ENCODE peak calls at places on chromosomes 6 and 20, in eight cellular contexts. S, J, X, R, K, E, Z and B are unnamed samples.

GRCh38 chr20:56934888-56935287 is 305.8 kb downstream of the TFAP2C start:
- DNase-seq in X (no peak), R (no peak), Z (no peak), K (no peak), J (no peak), E (no peak), S (no peak), B (no peak)

GRCh38 chr20:48679603-48680002 is 148.2 kb downstream of the PREX1 start:
- DNase-seq in J (peak), X (no peak), K (no peak), R (peak), E (peak), Z (no peak), S (no peak), B (no peak)

GRCh38 chr20:48686238-48687096 is 141.3 kb downstream of the PREX1 start:
- DNase-seq in X (no peak), K (peak), Z (peak), J (no peak), E (no peak), S (no peak), R (peak), B (no peak)

GRCh38 chr20:51640743-51641142 is 98.2 kb upstream of the NFATC2 start:
- DNase-seq in R (no peak), Z (no peak), K (no peak), S (no peak), J (no peak), E (no peak), X (no peak), B (no peak)

GRCh38 chr6:158548418-158549161 is 11.3 kb upstream of the TMEM181 start:
- DNase-seq in J (no peak), S (no peak), R (no peak), E (no peak), X (no peak), K (no peak), Z (no peak), B (no peak)

GRCh38 chr6:77055711-77056110 is 407.6 kb downstream of the HTR1B start:
- DNase-seq in X (no peak), S (no peak), K (no peak), R (no peak), Z (no peak), J (no peak), E (no peak), B (no peak)

GRCh38 chr6:82145926-82146452 is 101.6 kb downstream of the IBTK start:
- DNase-seq in S (no peak), X (peak), J (no peak), Z (no peak), R (no peak), K (no peak), E (no peak), B (no peak)

GRCh38 chr6:149861603-149862423 is 2.3 kb downstream of the LRP11 start:
- DNase-seq in R (no peak), Z (no peak), X (no peak), E (no peak), J (no peak), K (no peak), S (no peak), B (no peak)

GRCh38 chr6:37503486-37503980 is 3.8 kb upstream of the CCDC167 start:
- DNase-seq in S (no peak), X (no peak), R (no peak), E (no peak), J (peak), K (no peak), Z (no peak), B (no peak)

GRCh38 chr20:651713-652610 is 1.0 kb downstream of the SRXN1 start:
- DNase-seq in R (no peak), S (no peak), Z (no peak), J (peak), E (peak), K (no peak), X (no peak), B (no peak)

GRCh38 chr6:95357380-95358025 is 219.8 kb upstream of the MANEA start:
- DNase-seq in X (no peak), K (no peak), E (no peak), J (no peak), S (no peak), Z (no peak), R (no peak), B (no peak)

GRCh38 chr6:131995924-131996323 is 44.8 kb upstream of the CCN2 start:
- DNase-seq in X (peak), S (peak), J (no peak), K (no peak), R (no peak), E (peak), Z (no peak), B (peak)

GRCh38 chr20:63659370-63659769 is 1.3 kb downstream of the RTEL1 start:
- DNase-seq in S (no peak), Z (no peak), K (no peak), E (no peak), X (no peak), J (no peak), R (no peak), B (no peak)
- H3K4me3 ChIP-seq in S (no peak), Z (peak), K (peak), E (peak), X (peak), J (peak), R (no peak), B (peak)

GRCh38 chr6:27138837-27139752 is 108.4 kb upstream of the PRSS16 start:
- DNase-seq in K (no peak), R (peak), Z (peak), J (peak), E (peak), S (no peak), X (no peak), B (no peak)
- H3K4me3 ChIP-seq in K (peak), R (peak), Z (peak), J (peak), E (peak), S (peak), X (peak), B (peak)

DNA sequence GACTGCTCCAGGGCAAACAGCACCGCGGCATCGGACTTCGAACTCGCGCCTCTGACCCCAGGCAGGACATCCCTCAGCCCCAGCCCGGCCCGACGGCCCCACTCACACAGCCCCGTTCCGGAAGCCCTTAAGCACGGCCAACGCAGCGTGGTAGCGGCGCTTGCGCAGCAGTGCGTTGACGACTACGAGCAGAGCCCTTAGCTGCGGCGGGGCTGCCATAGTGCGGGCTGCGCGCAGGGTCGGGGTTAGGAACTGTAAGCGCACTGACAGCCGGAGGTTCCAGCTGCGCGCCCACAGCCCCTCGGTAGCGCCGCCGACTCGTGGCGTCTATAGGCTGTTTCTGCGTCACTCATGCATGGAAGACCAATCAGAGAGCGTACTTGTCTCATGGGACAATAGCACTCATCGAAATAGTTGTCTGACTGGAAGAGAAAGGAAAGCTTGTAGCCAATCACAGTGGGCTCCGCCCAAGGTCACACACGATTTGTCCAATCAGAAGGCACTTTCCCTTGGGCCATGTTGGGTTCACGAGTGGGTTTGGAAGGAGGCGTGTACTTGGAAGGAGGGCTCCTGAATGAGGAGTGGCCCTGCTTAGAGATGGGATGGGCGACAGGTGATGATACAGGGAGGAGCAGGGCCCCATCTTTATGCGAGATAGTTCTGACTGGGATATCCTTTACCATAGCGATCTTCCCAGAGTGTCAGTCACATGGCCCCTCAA is at the start of gene PXMP4:
- DNase-seq in K (peak), E (peak), S (peak), X (peak), R (peak), J (peak), Z (peak), B (peak)
- H3K4me3 ChIP-seq in K (peak), E (peak), S (peak), X (peak), R (peak), J (peak), Z (peak), B (peak)

DNA sequence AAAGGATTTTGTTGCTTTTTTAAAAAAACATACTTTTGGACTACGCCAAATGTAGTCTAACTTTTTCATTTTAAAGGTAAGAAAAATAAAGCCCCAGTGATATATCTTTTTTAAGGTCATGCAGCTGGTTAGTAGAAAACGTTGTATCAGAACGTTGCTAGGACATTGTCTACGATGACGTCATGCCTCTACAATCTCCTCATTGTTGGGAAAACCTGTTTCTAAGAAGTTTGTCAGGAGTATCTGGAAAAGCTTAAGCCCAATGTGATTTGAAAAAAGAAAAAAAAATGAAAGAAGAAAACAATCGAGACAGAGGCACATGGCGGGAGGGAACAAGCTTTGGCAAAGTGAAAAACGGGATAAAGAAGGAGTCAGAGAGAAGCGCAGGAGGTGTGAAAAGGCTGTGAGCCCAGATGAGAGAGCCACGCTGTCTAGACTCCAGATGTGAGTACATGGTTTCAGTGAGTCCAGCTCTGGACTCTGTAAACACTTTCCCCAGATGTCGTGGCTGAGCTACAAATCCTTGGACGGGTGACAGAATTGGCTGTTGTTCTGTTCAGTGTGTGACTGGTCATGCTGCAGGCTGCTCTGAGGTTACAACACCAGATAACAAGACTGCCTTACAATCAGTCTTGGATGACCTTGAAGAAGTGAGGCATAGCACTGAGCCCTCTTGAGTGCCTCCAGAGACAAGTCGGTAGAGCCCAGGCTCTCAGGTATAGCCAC is 656.7 kb upstream of the ID4 start:
- DNase-seq in J (no peak), E (no peak), R (peak), X (no peak), K (peak), S (no peak), Z (peak), B (no peak)
- H3K4me3 ChIP-seq in J (no peak), E (no peak), R (no peak), X (no peak), K (no peak), S (no peak), Z (no peak), B (no peak)

DNA sequence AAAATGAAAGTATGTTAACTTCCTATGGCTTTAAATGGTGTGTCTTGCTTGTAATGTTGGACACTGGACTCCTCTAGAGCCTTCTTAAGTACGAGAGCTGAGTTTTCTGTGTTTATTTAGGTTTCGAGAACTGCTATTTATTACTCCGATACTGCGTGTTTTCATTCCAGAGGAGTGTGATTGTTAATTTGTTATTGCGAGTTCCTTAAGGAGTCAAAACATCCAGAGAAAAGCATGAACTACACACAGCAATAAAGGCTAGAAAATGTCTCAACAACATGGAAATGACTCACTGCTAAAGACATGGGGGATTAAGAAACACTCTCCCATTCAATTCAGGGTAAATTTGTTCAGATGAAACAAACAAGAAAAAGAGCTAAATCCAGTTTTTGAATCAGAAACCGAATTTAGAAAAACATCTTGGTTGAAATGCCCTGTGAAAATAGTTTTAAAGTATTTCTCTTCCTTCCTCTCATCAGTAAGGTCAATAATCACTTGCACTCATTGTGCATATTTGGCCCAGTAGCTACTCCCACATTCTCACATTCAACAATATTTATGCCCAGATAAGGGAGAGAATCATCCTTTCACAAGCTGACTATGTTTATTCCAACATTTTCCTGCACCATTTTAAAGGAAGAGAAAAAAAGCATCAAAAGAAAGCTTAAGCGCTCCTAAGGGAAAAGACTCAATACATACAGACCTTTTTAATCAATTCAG is 36.0 kb downstream of the ATXN1 start:
- DNase-seq in J (peak), Z (no peak), R (no peak), E (no peak), X (no peak), K (no peak), S (peak), B (peak)
- H3K4me3 ChIP-seq in J (peak), Z (no peak), R (peak), E (peak), X (no peak), K (no peak), S (no peak), B (peak)

GRCh38 chr20:2285193-2285592 is 10.6 kb upstream of the TGM3 start:
- DNase-seq in J (no peak), X (no peak), Z (no peak), R (no peak), E (no peak), K (no peak), S (no peak), B (no peak)

GRCh38 chr20:2282181-2282580 is 13.6 kb upstream of the TGM3 start:
- DNase-seq in K (no peak), J (no peak), S (peak), X (no peak), E (no peak), R (no peak), Z (no peak), B (no peak)

GRCh38 chr20:2285618-2286017 is 10.2 kb upstream of the TGM3 start:
- DNase-seq in Z (no peak), K (no peak), S (peak), X (no peak), J (no peak), E (no peak), R (no peak), B (no peak)

GRCh38 chr20:2281563-2281962 is 14.2 kb upstream of the TGM3 start:
- DNase-seq in K (no peak), E (no peak), R (no peak), Z (no peak), J (no peak), S (no peak), X (no peak), B (no peak)

DNA sequence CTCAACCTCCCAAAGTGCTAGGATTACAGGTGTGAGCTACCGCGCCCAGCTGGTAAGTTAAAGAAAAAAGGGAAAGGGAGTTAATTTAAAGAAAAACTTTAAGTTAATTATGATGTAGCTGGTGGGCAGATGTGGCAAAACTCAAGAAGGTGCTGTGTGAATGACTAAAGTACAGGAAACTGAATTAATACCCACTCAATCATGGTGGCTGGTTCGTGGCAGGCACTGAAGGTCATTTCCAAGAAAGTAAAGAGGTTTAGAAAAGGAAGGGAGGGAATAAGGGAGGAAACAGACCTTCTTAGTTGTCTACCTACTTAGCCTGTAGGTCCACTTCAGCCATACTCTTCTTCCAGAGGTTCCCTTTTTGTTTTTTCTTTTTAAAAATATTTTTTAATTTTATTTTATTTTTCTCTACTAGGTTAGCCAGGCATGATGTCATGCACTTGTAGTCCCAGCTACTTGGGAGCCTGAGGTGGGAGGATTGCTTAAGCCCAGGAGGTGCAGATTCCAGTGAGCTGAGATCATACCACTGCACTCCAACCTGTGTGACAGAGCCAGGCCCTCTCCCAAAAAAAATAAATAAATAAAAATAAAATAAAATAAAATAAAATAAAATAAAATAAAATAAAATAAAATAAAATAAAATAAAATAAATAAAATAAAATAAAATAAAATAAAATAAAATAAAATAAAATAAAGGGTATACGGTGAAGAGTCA is 11.9 kb upstream of the TGM3 start:
- DNase-seq in J (peak), S (peak), Z (no peak), E (peak), X (no peak), K (no peak), R (no peak), B (no peak)
- H3K4me3 ChIP-seq in J (no peak), S (no peak), Z (no peak), E (no peak), X (no peak), K (no peak), R (no peak), B (no peak)

DNA sequence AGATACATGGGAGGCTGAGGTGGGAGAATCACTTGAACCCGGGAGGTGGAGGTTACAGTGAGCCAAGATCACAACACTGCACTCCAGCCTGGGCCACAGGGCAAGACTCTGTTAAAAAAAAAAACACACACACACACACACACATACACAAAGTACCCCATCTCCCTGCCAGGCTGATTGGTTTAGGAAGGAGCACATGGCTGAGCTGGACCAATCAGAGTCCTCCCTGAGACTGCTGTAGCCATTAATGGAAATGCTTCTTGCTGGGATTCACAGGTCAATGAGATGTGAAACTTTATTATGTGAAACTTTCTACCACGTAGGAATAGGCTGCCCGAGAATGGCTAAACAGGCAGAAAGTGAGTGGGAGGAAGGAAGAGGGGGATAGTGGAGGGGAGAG is 2.9 kb downstream of the TREM1 start:
- DNase-seq in E (no peak), Z (no peak), S (no peak), J (peak), X (no peak), R (no peak), K (no peak), B (no peak)
- H3K4me3 ChIP-seq in E (no peak), Z (no peak), S (no peak), J (no peak), X (no peak), R (no peak), K (no peak), B (no peak)